ENCODE peak calls at places on chromosome 2, in five cellular contexts. M, F, C, N and Q are unnamed samples.

GRCh38 chr2:177030391-177031000 is 182.1 kb upstream of the HNRNPA3 start:
- DNase-seq in M (no peak), F (no peak), C (no peak), N (no peak), Q (no peak)

GRCh38 chr2:223494496-223494895 is 107.7 kb downstream of the SCG2 start:
- DNase-seq in M (peak), F (no peak), C (no peak), N (no peak), Q (no peak)

GRCh38 chr2:217407466-217407865 is 547.6 kb upstream of the TNP1 start:
- DNase-seq in M (no peak), F (no peak), C (no peak), N (peak), Q (no peak)

GRCh38 chr2:164780611-164781167 is 60.9 kb downstream of the COBLL1 start:
- DNase-seq in M (no peak), F (no peak), C (no peak), N (no peak), Q (no peak)

GRCh38 chr2:85066874-85067351 is 66.3 kb upstream of the TCF7L1 start:
- DNase-seq in M (peak), F (peak), C (peak), N (peak), Q (no peak)

GRCh38 chr2:174577967-174578589 is 19.5 kb downstream of the WIPF1 start:
- DNase-seq in M (peak), F (peak), C (no peak), N (peak), Q (peak)

GRCh38 chr2:24274809-24275208 is 85.5 kb downstream of the ITSN2 start:
- DNase-seq in M (no peak), F (no peak), C (no peak), N (no peak), Q (no peak)

GRCh38 chr2:188628989-188629889 is 337.6 kb downstream of the GULP1 start:
- DNase-seq in M (no peak), F (no peak), C (no peak), N (peak), Q (no peak)